ENCODE peak calls at places on chromosomes 11 and 22, in five cellular contexts. V is fibroblast of pulmonary artery, J is stomach, C is uterus, Q is heart left ventricle. E is an unnamed sample.

GRCh38 chr22:19721486-19722172 is 1.7 kb upstream of the GP1BB start:
- DNase-seq in C (no peak), J (no peak), V (no peak), Q (peak; percentile 47), E (no peak)

GRCh38 chr22:28441720-28442263 is 237.8 kb downstream of the TTC28 start:
- DNase-seq in V (no peak), J (no peak), Q (no peak), C (no peak), E (peak; percentile 35)

GRCh38 chr11:2535673-2536439 is 91.0 kb downstream of the KCNQ1 start:
- DNase-seq in V (no peak), C (no peak), Q (peak; percentile 51), J (no peak), E (peak; percentile 34)

GRCh38 chr11:107973641-107974040 is 35.1 kb upstream of the CUL5 start:
- DNase-seq in Q (no peak), V (no peak), C (no peak), J (no peak), E (no peak)

GRCh38 chr11:112694244-112694643 is 267.0 kb upstream of the NCAM1 start:
- DNase-seq in V (no peak), Q (no peak), J (no peak), C (no peak), E (no peak)

GRCh38 chr11:63769044-63769718 is 606 bp upstream of the ZFTA start:
- DNase-seq in C (peak; percentile 61), Q (peak; percentile 83), J (no peak), V (peak; percentile 30), E (peak; percentile 38)

GRCh38 chr22:39457047-39457545 is 284 bp downstream of the MGAT3 start:
- DNase-seq in C (no peak), J (no peak), V (no peak), Q (no peak), E (no peak)

GRCh38 chr11:72078477-72078876 is 1.9 kb downstream of the NUMA1 start:
- DNase-seq in Q (no peak), J (no peak), V (no peak), C (no peak), E (no peak)

GRCh38 chr11:70176940-70177689 is 26.0 kb upstream of the FADD start:
- DNase-seq in C (no peak), J (peak; percentile 39), Q (no peak), V (no peak), E (no peak)

GRCh38 chr11:1738380-1738779 is 12.0 kb downstream of the IFITM10 start:
- DNase-seq in V (no peak), C (no peak), J (no peak), Q (no peak), E (no peak)

GRCh38 chr11:56375324-56375723 is at the start of gene OR8U1:
- DNase-seq in V (no peak), Q (no peak), J (no peak), C (no peak), E (no peak)

GRCh38 chr11:77267910-77268309 is 33.6 kb downstream of the GDPD4 start:
- DNase-seq in V (peak; percentile 23), Q (no peak), J (no peak), C (no peak), E (no peak)

DNA sequence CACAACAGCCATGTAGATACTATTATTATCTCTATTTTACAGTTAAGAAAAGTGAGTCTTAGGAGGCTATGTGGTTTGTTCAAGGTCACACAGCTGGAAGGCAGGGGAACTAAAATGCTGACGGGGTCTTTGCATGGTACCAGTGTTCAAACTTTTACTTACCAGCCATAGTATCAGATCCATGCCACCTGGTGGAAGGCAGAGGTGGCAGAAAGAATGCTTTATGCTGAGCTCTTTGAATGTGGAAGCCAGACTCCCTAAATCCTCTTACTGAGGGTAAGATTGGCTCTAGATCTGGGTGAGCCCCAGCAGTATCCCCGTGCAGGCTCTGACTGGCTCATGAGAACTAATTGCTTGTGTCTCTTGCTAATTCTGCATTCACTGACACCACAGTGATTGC is 54.3 kb upstream of the NAV2 start:
- DNase-seq in J (no peak), C (no peak), V (no peak), Q (no peak), E (no peak)
- TF ChIP-seq CTCF in J (peak; percentile 8), C (no peak), V (peak; percentile 25), Q (no peak), E (no peak)

GRCh38 chr11:121328213-121328966 is 35.8 kb downstream of the SC5D start:
- DNase-seq in Q (no peak), J (no peak), C (no peak), V (no peak), E (no peak)

GRCh38 chr11:121318848-121319834 is 26.6 kb downstream of the SC5D start:
- DNase-seq in J (no peak), C (no peak), V (peak; percentile 68), Q (no peak), E (peak; percentile 27)

GRCh38 chr11:121321614-121322243 is 29.2 kb downstream of the SC5D start:
- DNase-seq in V (peak; percentile 11), C (no peak), J (no peak), Q (no peak), E (no peak)

GRCh38 chr11:121326230-121326629 is 33.7 kb downstream of the SC5D start:
- DNase-seq in Q (no peak), V (no peak), C (no peak), J (no peak), E (no peak)

DNA sequence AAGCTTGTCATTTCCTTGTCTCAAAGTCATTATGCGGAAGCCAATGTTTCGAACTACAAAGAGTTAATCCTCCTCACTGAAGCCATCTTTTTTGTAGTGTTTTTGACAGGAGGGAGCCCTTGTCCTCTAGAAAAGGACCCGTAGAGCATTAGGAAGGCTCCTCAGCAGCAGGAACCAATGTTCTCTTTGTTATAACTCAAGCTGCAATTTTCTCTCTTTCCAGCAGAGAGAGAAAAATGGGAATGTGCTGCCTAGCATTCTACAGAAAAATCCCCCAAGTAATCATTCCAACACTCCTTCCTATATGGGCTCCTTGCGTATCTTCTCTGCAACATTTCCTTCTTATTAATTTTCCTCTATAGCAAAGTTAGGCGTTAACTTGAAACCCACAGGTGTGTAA is 30.6 kb downstream of the SC5D start:
- DNase-seq in C (no peak), V (no peak), J (no peak), Q (no peak), E (no peak)
- TF ChIP-seq CTCF in C (no peak), V (no peak), J (no peak), Q (no peak), E (no peak)

GRCh38 chr11:534592-535518 is 521 bp downstream of the HRAS start:
- DNase-seq in V (no peak), J (peak; percentile 52), C (no peak), Q (no peak), E (no peak)
- TF ChIP-seq CTCF in V (no peak), J (no peak), C (peak; percentile 33), Q (no peak), E (no peak)

GRCh38 chr11:44939673-44940072 is 11.0 kb downstream of the TP53I11 start:
- DNase-seq in V (peak; percentile 60), J (no peak), C (peak; percentile 43), Q (no peak), E (no peak)
- TF ChIP-seq CTCF in V (peak; percentile 51), J (no peak), C (no peak), Q (peak; percentile 46), E (no peak)

GRCh38 chr11:506238-506949 is 648 bp downstream of the RNH1 start:
- DNase-seq in Q (peak; percentile 99), V (peak; percentile 99), C (peak; percentile 97), J (peak; percentile 98), E (peak; percentile 99)
- TF ChIP-seq CTCF in Q (no peak), V (no peak), C (no peak), J (no peak), E (peak; percentile 37)

DNA sequence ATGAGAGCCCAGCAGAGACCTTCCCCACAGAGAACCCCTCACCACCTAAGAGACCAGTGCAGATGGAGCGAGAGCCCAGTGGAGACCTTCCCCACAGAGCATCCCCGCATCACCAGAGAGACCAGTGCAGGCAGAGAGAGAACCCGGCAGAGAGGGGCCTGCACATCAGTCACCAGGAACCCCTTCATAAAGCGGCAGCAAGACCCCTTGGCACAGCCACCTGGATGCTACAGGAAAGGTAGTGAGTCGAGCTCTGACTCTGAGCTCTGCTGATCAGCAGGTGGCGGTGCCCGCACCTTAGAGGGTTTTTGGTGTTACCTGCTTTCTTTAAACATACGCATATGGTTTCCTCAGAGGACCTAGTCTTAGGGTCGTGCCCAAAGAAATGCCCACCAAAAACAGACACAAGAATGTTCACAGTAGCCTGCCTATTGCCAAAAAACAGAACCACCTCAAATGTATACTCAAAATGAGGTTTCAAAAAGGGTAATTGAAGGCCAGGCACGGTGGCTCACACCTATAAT is 678.7 kb downstream of the BRD1 start:
- DNase-seq in C (no peak), Q (no peak), J (no peak), V (no peak), E (no peak)
- TF ChIP-seq CTCF in C (no peak), Q (no peak), J (no peak), V (no peak), E (no peak)

DNA sequence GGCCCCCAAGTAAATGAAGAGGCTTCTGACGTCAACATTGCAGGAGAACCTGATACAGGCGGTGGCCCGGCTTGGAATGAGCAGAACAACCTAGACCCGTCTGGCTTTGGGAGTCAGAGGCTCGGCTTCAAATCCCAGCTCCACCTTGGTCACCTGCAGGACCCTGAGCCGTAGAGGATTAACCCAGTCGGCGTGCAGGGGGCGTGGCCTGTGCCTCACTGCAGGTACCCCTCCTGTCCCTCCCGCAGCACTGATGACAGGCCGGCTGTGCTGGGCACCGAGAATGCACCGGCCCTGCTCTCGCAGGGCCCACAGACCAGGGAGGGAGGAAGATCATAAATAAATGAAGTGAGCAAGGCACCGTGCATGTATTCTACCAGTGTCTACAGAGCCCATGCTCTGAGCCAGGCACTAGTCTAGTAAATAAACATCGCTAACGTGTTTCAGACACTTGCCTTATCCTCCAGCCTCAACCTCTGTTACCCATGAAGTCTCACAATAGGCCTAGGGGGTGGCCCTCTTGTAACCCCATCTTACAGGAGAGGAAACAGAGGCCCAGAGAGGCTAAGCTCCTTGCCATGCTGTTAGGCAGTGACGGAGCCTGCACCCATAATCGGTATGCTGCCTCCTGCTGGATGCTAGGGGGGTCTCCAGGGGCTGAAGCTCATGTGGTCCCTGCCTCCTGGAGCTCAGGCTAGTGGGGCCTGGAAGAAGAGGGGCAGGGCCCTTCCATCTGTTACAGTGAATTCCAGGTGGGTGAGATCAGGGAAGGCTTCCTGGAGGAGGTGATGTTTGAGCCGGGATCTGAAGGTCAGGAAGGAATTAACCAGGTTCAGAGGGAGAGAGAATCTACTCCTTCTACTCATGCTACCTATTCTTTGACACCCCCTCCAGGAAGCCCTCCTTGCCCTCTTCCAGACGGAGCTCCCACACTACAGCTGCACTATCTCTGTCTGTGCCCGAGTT is 53.4 kb downstream of the RTL6 start:
- DNase-seq in C (no peak), V (no peak), J (no peak), Q (peak; percentile 54), E (no peak)
- TF ChIP-seq CTCF in C (no peak), V (peak; percentile 4), J (no peak), Q (no peak), E (no peak)

GRCh38 chr11:100715163-100715792 is 28.2 kb downstream of the ARHGAP42 start:
- DNase-seq in Q (no peak), C (no peak), J (no peak), V (no peak), E (no peak)
- TF ChIP-seq CTCF in Q (no peak), C (no peak), J (no peak), V (no peak), E (no peak)

GRCh38 chr11:65487467-65488272 is 11.2 kb upstream of the MALAT1 start:
- DNase-seq in J (peak; percentile 98), V (peak; percentile 100), Q (peak; percentile 95), C (peak; percentile 100), E (peak; percentile 98)
- TF ChIP-seq CTCF in J (no peak), V (no peak), Q (no peak), C (peak; percentile 17), E (peak; percentile 22)

E was measured in ovary.